ENCODE peak calls at places on chromosomes 12 and 14, in four cellular contexts. E, X, Z and F are unnamed samples.
A peak's percentile ranks its signal among the peaks of the same experiment; 100 is the strongest.

GRCh38 chr14:104421892-104422291 is 157.7 kb upstream of the C14orf180 start:
- DNase-seq in E (no peak), X (no peak), Z (no peak), F (no peak)

GRCh38 chr14:96407980-96408570 is 16.1 kb downstream of the AK7 start:
- DNase-seq in E (no peak), X (no peak), Z (no peak), F (no peak)

GRCh38 chr14:88584451-88584850 is 21.6 kb downstream of the ZC3H14 start:
- DNase-seq in E (no peak), X (no peak), Z (no peak), F (no peak)

GRCh38 chr14:52590318-52590717 is 37.7 kb downstream of the GPR137C start:
- DNase-seq in E (peak; percentile 34), X (no peak), Z (no peak), F (no peak)

GRCh38 chr14:54890794-54891193 is 11.8 kb downstream of the GCH1 start:
- DNase-seq in E (no peak), X (peak; percentile 8), Z (no peak), F (no peak)

GRCh38 chr14:95557291-95557690 is 22.4 kb downstream of the GLRX5 start:
- DNase-seq in E (no peak), X (no peak), Z (no peak), F (no peak)

GRCh38 chr14:50070840-50071548 is 45.4 kb downstream of the VCPKMT start:
- DNase-seq in E (no peak), X (no peak), Z (no peak), F (no peak)

GRCh38 chr12:118611295-118611694 is 234.9 kb downstream of the SUDS3 start:
- DNase-seq in E (no peak), X (no peak), Z (no peak), F (no peak)

GRCh38 chr12:47686645-47687240 is 19.1 kb downstream of the RPAP3 start:
- DNase-seq in E (peak; percentile 67), X (peak; percentile 44), Z (peak; percentile 66), F (no peak)

GRCh38 chr12:65742481-65742971 is 81.8 kb upstream of the HMGA2 start:
- DNase-seq in E (peak; percentile 44), X (no peak), Z (no peak), F (no peak)

GRCh38 chr14:23620177-23620702 is 15.9 kb upstream of the DHRS2 start:
- DNase-seq in E (no peak), X (no peak), Z (no peak), F (no peak)
- H3K4me1 ChIP-seq in E (no peaks in the 10 kb centered on the region), X (no peaks in the 10 kb centered on the region), Z (no peaks in the 10 kb centered on the region), F (no peaks in the 10 kb centered on the region)

GRCh38 chr14:21103165-21103709 is 2.4 kb downstream of the TMEM253 start:
- DNase-seq in E (no peak), X (no peak), Z (no peak), F (no peak)
- H3K4me3 ChIP-seq in E (peak overlapping the region; percentile 36), X (peak overlapping the region; percentile 85), Z (peak overlapping the region; percentile 57), F (peak overlapping the region; percentile 87)

DNA sequence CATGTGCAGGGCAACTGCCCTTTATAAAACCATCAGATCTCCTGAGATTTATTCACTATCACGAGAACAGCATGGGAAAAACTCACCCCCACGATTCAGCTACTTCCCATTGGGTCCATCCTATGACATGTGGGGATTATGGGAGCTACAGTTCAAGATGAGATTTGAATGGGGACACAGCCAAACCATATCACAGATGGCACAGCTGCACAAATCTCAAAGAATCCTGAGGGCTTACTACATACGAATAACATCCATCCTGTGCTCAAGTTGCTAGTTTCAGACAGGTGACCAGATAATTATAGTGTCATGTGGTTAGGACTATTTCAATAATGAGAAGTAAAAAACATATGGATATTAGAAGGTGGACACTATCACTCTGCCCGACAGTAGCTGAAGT is 211.2 kb downstream of the NUAK1 start:
- DNase-seq in E (no peak), X (no peak), Z (no peak), F (no peak)
- H3K4me1 ChIP-seq in E (peaks cover 4% of the 10 kb centered on the region), X (no peaks in the 10 kb centered on the region), Z (peaks cover 13% of the 10 kb centered on the region), F (no peaks in the 10 kb centered on the region)

DNA sequence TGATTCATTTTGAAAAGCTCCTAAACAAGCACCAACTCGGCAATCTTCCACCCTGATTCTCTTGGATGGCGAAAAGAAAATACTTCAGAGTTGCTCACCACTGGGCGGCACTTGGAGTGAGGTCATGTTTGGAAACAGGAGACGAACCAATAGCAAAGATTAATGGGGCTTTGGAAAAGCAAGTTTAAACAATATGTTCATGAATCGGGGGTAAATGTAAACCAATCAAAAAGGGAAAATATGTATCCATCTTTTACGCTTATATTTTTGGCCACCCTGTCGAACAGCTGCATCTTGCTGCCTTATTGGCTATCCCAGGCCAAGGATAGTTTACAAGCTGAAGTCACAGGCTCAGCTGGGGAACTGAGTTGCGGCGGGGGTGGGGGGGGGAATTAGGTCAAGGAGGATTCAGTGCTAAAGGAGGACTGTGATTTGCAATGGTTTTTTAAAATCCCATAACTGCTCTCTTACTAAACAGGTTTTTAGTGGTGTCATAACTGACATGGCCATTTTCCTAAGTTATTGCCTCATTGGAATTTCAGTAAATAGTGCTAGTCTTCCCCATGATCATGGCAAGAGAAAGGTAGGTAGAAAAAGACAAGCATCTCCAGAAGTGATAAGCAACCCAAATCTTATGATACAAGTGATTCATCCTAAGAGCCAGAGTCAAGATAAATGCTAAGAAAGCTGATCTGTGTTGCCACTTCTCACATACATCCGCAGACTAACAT is 210.6 kb downstream of the PHLDA1 start:
- DNase-seq in E (peak; percentile 97), X (no peak), Z (peak; percentile 11), F (no peak)
- H3K4me3 ChIP-seq in E (no peak overlapping the region), X (no peak overlapping the region), Z (no peak overlapping the region), F (no peak overlapping the region)

DNA sequence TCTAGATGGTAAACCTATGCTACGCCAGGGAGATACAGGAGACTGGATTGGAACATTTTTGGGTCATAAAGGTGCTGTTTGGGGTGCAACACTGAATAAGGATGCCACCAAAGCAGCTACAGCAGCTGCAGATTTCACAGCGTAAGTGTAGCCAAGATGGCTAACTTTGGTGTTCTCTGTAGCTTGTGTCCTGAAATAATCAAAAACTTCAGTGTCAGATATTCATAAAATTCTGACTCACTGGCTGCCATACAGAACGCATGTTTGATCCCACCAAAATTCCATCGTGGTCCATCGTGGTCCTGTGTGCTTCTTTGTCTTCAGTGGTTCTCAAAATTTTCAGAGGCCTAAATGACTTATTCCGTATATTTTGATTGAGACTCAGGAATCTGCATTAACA is 1.3 kb downstream of the STRAP start:
- DNase-seq in E (peak; percentile 20), X (peak; percentile 27), Z (no peak), F (no peak)
- H3K4me1 ChIP-seq in E (peaks cover 9% of the 10 kb centered on the region), X (peaks cover 18% of the 10 kb centered on the region), Z (peaks cover 43% of the 10 kb centered on the region), F (peaks cover 16% of the 10 kb centered on the region)

GRCh38 chr14:20988717-20989116 is 1.1 kb upstream of the METTL17 start:
- DNase-seq in E (no peak), X (no peak), Z (no peak), F (no peak)

GRCh38 chr14:20986811-20987210 is 3.0 kb upstream of the METTL17 start:
- DNase-seq in E (peak; percentile 96), X (no peak), Z (peak; percentile 74), F (no peak)

GRCh38 chr14:20989787-20990600 is at the start of gene METTL17:
- DNase-seq in E (peak; percentile 97), X (peak; percentile 97), Z (peak; percentile 98), F (peak; percentile 82)

DNA sequence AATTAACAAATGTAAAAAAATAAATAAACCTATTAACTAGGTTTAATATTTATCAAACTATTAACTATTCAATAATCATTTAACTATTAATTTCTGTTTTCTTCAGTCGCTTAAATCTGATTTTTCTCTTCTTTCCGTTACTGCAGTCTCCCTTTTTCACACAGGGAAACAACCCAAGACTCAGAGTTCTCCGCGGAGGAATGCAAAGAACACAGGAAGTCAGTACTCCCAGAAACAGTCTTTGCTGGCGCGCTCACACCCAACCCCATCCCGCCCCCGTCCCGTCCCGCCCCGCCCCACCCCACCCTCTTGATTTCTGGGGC is 355 bp upstream of the METTL17 start:
- DNase-seq in E (no peak), X (no peak), Z (no peak), F (no peak)
- H3K4me3 ChIP-seq in E (peak overlapping the region; percentile 19), X (peak overlapping the region; percentile 65), Z (peak overlapping the region; percentile 69), F (peak overlapping the region; percentile 92)

DNA sequence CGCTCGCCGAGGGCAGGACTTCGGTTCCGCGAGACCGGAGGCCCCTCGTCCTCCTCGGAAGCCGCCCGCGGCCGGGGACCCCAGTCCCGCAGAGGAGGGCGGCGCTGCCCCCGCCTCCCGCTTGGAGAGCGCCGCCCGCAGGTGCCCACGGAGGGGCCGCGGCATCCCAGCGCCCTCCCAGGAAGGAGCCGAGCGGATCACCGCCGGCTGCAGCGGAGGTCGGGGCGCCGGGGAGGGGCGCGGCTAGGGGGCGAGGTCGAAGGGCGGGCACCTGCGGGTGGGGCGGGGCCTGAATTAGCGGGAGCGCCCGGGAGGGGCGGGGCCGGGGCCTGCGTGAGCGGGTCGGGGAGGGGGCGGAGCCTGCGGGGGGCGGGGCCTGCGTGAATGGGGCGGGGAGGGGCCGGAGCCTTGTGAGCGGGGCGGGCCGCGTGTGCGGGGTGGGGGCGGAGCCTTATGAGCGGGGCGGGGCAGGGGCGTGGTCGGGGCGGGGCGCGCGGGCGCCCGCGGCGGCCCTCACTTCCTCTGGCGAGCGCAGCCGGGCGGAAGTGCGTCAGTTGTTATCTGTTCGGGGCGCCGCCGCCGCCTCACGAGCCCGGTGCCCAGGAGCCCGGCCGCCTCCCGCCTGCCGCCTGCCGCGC is at the start of gene FBRSL1:
- DNase-seq in E (peak; percentile 80), X (peak; percentile 92), Z (peak; percentile 88), F (peak; percentile 89)
- H3K4me1 ChIP-seq in E (peaks cover 13% of the 10 kb centered on the region), X (peaks cover 28% of the 10 kb centered on the region), Z (peaks cover 42% of the 10 kb centered on the region), F (peaks cover 41% of the 10 kb centered on the region)

GRCh38 chr14:67276131-67276530 is 34.9 kb downstream of the PALS1 start:
- DNase-seq in E (no peak), X (no peak), Z (no peak), F (no peak)

GRCh38 chr14:67285876-67286452 is 44.7 kb downstream of the PALS1 start:
- DNase-seq in E (peak; percentile 64), X (peak; percentile 54), Z (peak; percentile 59), F (no peak)

GRCh38 chr14:67280506-67280905 is 39.3 kb downstream of the PALS1 start:
- DNase-seq in E (no peak), X (no peak), Z (no peak), F (no peak)
- H3K4me3 ChIP-seq in E (no peak overlapping the region), X (no peak overlapping the region), Z (no peak overlapping the region), F (no peak overlapping the region)

DNA sequence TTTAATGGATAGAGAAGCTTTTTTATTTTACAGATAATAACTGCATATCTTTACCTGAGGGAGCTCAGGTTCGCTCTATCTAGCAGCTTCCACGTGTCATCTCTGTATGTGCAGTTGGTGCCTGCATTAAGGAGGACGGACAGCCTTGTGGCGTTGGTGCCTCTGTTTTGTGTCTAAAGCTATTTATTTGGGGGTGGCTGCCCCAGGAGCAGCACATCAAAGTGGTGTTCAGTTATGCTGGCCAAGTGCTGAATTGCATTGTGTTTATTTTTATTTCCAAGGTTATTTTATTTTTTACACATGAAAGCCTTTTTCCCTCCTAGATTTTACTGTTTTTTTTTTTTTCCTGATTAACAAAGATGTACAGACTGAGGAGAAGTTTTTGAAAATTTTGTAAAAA is 59.7 kb downstream of the RASSF3 start:
- DNase-seq in E (no peak), X (peak; percentile 27), Z (no peak), F (no peak)
- H3K4me1 ChIP-seq in E (peaks cover 32% of the 10 kb centered on the region), X (peaks cover 93% of the 10 kb centered on the region), Z (peaks cover 99% of the 10 kb centered on the region), F (peaks cover 79% of the 10 kb centered on the region)